ENCODE peak calls at places on chromosomes 6 and 20, in five cellular contexts. N, T, K, X and G are unnamed samples.

GRCh38 chr20:35698298-35699126 is 640 bp downstream of the NFS1 start:
- DNase-seq in N (peak), T (peak), K (no peak), X (no peak), G (no peak)

GRCh38 chr20:44733341-44734069 is 12.2 kb upstream of the KCNK15 start:
- DNase-seq in N (peak), T (peak), K (peak), X (peak), G (peak)

GRCh38 chr20:25066386-25066785 is 8.4 kb upstream of the ACSS1 start:
- DNase-seq in N (no peak), T (peak), K (no peak), X (no peak), G (no peak)

GRCh38 chr6:25122001-25122400 is 157.2 kb upstream of the CARMIL1 start:
- DNase-seq in N (no peak), T (peak), K (no peak), X (peak), G (no peak)

GRCh38 chr6:53539561-53539960 is 5.3 kb downstream of the GCLC start:
- DNase-seq in N (no peak), T (no peak), K (no peak), X (no peak), G (no peak)

GRCh38 chr6:37131104-37131959 is 38.6 kb upstream of the PIM1 start:
- DNase-seq in N (no peak), T (peak), K (peak), X (peak), G (peak)

GRCh38 chr6:108395297-108395696 is 100.4 kb downstream of the AFG1L start:
- DNase-seq in N (no peak), T (no peak), K (no peak), X (no peak), G (no peak)

GRCh38 chr6:148747493-148748160 is 797 bp downstream of the UST start:
- DNase-seq in N (peak), T (peak), K (peak), X (peak), G (no peak)

GRCh38 chr6:108944707-108945685 is 96.8 kb downstream of the ARMC2 start:
- DNase-seq in N (no peak), T (no peak), K (peak), X (peak), G (no peak)

GRCh38 chr20:4936851-4937412 is 64.4 kb downstream of the SLC23A2 start:
- DNase-seq in N (no peak), T (no peak), K (no peak), X (no peak), G (no peak)

GRCh38 chr20:63572788-63573738 is 976 bp downstream of the HELZ2 start:
- DNase-seq in N (no peak), T (peak), K (peak), X (no peak), G (no peak)

GRCh38 chr20:40331249-40331648 is 357.8 kb downstream of the MAFB start:
- DNase-seq in N (no peak), T (no peak), K (no peak), X (no peak), G (no peak)

GRCh38 chr6:109093732-109094131 is 914 bp downstream of the SESN1 start:
- DNase-seq in N (no peak), T (peak), K (peak), X (no peak), G (no peak)

GRCh38 chr20:37879003-37879599 is 23.8 kb upstream of the VSTM2L start:
- DNase-seq in N (no peak), T (no peak), K (no peak), X (no peak), G (no peak)

GRCh38 chr6:88953550-88954386 is 9.7 kb downstream of the RNGTT start:
- DNase-seq in N (no peak), T (no peak), K (no peak), X (no peak), G (no peak)

GRCh38 chr6:157099912-157100593 is 223.3 kb downstream of the TMEM242 start:
- DNase-seq in N (no peak), T (peak), K (no peak), X (no peak), G (no peak)

GRCh38 chr20:62363920-62364851 is 2.9 kb downstream of the LAMA5 start:
- DNase-seq in N (no peak), T (peak), K (no peak), X (peak), G (no peak)